ENCODE peak calls at places on chromosomes 13 and 19, in eight cellular contexts. Y is activated CD8-positive, alpha-beta memory T cell treated with anti-CD3 and anti-CD28 coated beads, Interleukin-2, amount 50 U/mL, for 4 hours; V is activated CD4-positive, alpha-beta T cell treated with anti-CD3 and anti-CD28 coated beads for 1 hour; I is NCI-H2081; T is HS-5; J is head of caudate nucleus; Z is activated T-cell treated with anti-CD3 and anti-CD28 coated beads, Interleukin-2, amount 50 U/mL, for 72 hours; F is T-cell. G is an unnamed sample.

GRCh38 chr19:40610396-40611064 is 9.4 kb downstream of the LTBP4 start:
- DNase-seq in Y (peak), V (peak), I (peak), T (no peak), J (peak), Z (peak), F (peak), G (peak)

GRCh38 chr13:63120883-63121282 is 1705.2 kb upstream of the PCDH20 start:
- DNase-seq in Y (no peak), V (no peak), I (no peak), T (no peak), J (no peak), Z (no peak), F (no peak), G (no peak)

GRCh38 chr13:98664047-98664446 is 87.1 kb upstream of the STK24 start:
- DNase-seq in Y (peak), V (peak), I (no peak), T (no peak), J (peak), Z (peak), F (no peak), G (no peak)

GRCh38 chr19:8057545-8058270 is 5.1 kb downstream of the CCL25 start:
- DNase-seq in Y (no peak), V (no peak), I (no peak), T (no peak), J (no peak), Z (no peak), F (no peak), G (no peak)

GRCh38 chr19:23996549-23996948 is 81.9 kb downstream of the ZNF726 start:
- DNase-seq in Y (no peak), V (no peak), I (no peak), T (no peak), J (no peak), Z (peak), F (no peak), G (peak)

GRCh38 chr13:35699805-35700204 is 223.3 kb upstream of the MAB21L1 start:
- DNase-seq in Y (no peak), V (no peak), I (no peak), T (no peak), J (no peak), Z (no peak), F (no peak), G (no peak)

GRCh38 chr19:1646931-1647663 is 5.3 kb downstream of the TCF3 start:
- DNase-seq in Y (no peak), V (no peak), I (no peak), T (no peak), J (no peak), Z (no peak), F (no peak), G (no peak)

GRCh38 chr13:67117010-67117550 is 113.1 kb downstream of the PCDH9 start:
- DNase-seq in Y (no peak), V (no peak), I (no peak), T (no peak), J (peak), Z (no peak), F (no peak), G (no peak)

GRCh38 chr19:47230122-47230920 is 678 bp downstream of the BBC3 start:
- DNase-seq in Y (peak), V (peak), I (peak), T (no peak), J (no peak), Z (peak), F (peak), G (peak)

GRCh38 chr19:40279761-40280607 is 5.2 kb downstream of the AKT2 start:
- DNase-seq in Y (no peak), V (no peak), I (no peak), T (no peak), J (no peak), Z (no peak), F (no peak), G (no peak)

GRCh38 chr13:49308104-49308875 is 60.6 kb downstream of the CDADC1 start:
- DNase-seq in Y (no peak), V (no peak), I (no peak), T (no peak), J (peak), Z (no peak), F (no peak), G (no peak)

GRCh38 chr13:28889317-28889716 is 69.2 kb downstream of the MTUS2 start:
- DNase-seq in Y (no peak), V (no peak), I (no peak), T (no peak), J (peak), Z (no peak), F (no peak), G (no peak)